ENCODE peak calls at places on chromosomes 5 and 9, in seven cellular contexts. J is breast epithelium, E is fibroblast of lung, Z is GM12878, T is AG04450, B is PC-3, M is lung. I is an unnamed sample.
A peak's percentile ranks its signal among the peaks of the same experiment; 100 is the strongest.

GRCh38 chr5:100430268-100430900 is 104.8 kb upstream of the FAM174A start:
- DNase-seq in T (peak; percentile 7), M (peak; percentile 50), E (peak; percentile 56), B (peak; percentile 71), J (no peak), Z (peak; percentile 15), I (peak; percentile 1)

GRCh38 chr9:94921072-94921471 is 194.6 kb downstream of the AOPEP start:
- DNase-seq in T (no peak), J (no peak), Z (no peak), B (peak; percentile 56), M (no peak), E (peak; percentile 46), I (no peak)

GRCh38 chr5:54845567-54845941 is 139.8 kb downstream of the ESM1 start:
- DNase-seq in J (no peak), T (no peak), Z (no peak), B (peak; percentile 40), E (peak; percentile 52), M (no peak), I (no peak)

GRCh38 chr5:73796164-73797141 is 170.5 kb downstream of the ARHGEF28 start:
- DNase-seq in E (peak; percentile 95), J (no peak), Z (peak; percentile 40), M (no peak), B (peak; percentile 87), T (peak; percentile 90), I (peak; percentile 22)

GRCh38 chr9:126149661-126150060 is 177.0 kb upstream of the MVB12B start:
- DNase-seq in E (no peak), J (no peak), Z (no peak), M (peak; percentile 22), B (no peak), T (no peak), I (no peak)

GRCh38 chr5:80041536-80041935 is 6.4 kb downstream of the THBS4 start:
- DNase-seq in T (no peak), B (no peak), M (no peak), J (no peak), Z (no peak), E (no peak), I (no peak)

GRCh38 chr5:78696637-78697036 is 48.1 kb upstream of the LHFPL2 start:
- DNase-seq in J (no peak), T (no peak), M (no peak), Z (no peak), B (no peak), E (no peak), I (no peak)

GRCh38 chr9:114930063-114930812 is at the start of gene TNFSF8:
- DNase-seq in M (no peak), E (no peak), T (no peak), Z (no peak), J (no peak), B (no peak), I (no peak)

GRCh38 chr5:176355400-176356178 is 6.0 kb downstream of the KIAA1191 start:
- DNase-seq in E (no peak), T (no peak), M (no peak), Z (no peak), B (no peak), J (no peak), I (no peak)

GRCh38 chr9:135608999-135609317 is 30.4 kb downstream of the GLT6D1 start:
- DNase-seq in M (peak; percentile 17), E (no peak), Z (no peak), T (no peak), J (peak; percentile 2), B (no peak), I (no peak)

GRCh38 chr9:131449276-131449675 is 53.4 kb upstream of the POMT1 start:
- DNase-seq in E (no peak), M (no peak), T (no peak), B (no peak), J (no peak), Z (no peak), I (no peak)

GRCh38 chr5:172905346-172905756 is 53.9 kb upstream of the RPL26L1 start:
- DNase-seq in M (no peak), E (no peak), B (no peak), Z (no peak), J (no peak), T (no peak), I (no peak)

GRCh38 chr5:142600611-142601360 is 85.1 kb downstream of the FGF1 start:
- DNase-seq in Z (no peak), T (peak; percentile 69), J (peak; percentile 25), E (peak; percentile 88), B (no peak), M (no peak), I (no peak)

GRCh38 chr5:103393131-103393754 is 134.7 kb downstream of the MACIR start:
- DNase-seq in M (no peak), B (peak; percentile 31), J (no peak), Z (peak; percentile 3), E (peak; percentile 8), T (no peak), I (no peak)

GRCh38 chr5:38163636-38164237 is 94.6 kb upstream of the EGFLAM start:
- DNase-seq in Z (no peak), M (no peak), T (no peak), B (no peak), E (no peak), J (no peak), I (no peak)

GRCh38 chr5:127706691-127707090 is 3.5 kb downstream of the CCDC192 start:
- DNase-seq in E (no peak), Z (no peak), M (no peak), B (no peak), T (no peak), J (no peak), I (no peak)

GRCh38 chr5:132464155-132464939 is 26.2 kb downstream of the IRF1 start:
- DNase-seq in Z (no peak), T (no peak), J (no peak), E (no peak), B (no peak), M (no peak), I (peak; percentile 55)

GRCh38 chr5:170117736-170118135 is 12.0 kb downstream of the FOXI1 start:
- DNase-seq in J (no peak), E (no peak), B (no peak), T (no peak), Z (no peak), M (no peak), I (no peak)

GRCh38 chr9:107268560-107268959 is 14.5 kb upstream of the RAD23B start:
- DNase-seq in J (no peak), E (no peak), M (no peak), T (no peak), Z (no peak), B (no peak), I (no peak)

GRCh38 chr5:170104299-170104698 is 1.4 kb upstream of the FOXI1 start:
- DNase-seq in Z (no peak), M (no peak), B (no peak), T (no peak), J (peak; percentile 10), E (no peak), I (no peak)

GRCh38 chr5:75588666-75589065 is 22.6 kb upstream of the ANKDD1B start:
- DNase-seq in T (no peak), B (no peak), M (no peak), E (no peak), J (no peak), Z (no peak), I (no peak)

GRCh38 chr5:75584641-75585040 is 26.6 kb upstream of the ANKDD1B start:
- DNase-seq in T (no peak), Z (no peak), B (peak; percentile 52), E (no peak), M (no peak), J (no peak), I (no peak)
- TF ChIP-seq CTCF in T (peak; percentile 35), Z (no peak), B (peak; percentile 62), E (no peak), M (no peak), J (no peak), I (peak; percentile 20)

GRCh38 chr9:37029304-37029775 is 4.7 kb downstream of the PAX5 start:
- DNase-seq in T (no peak), E (no peak), M (no peak), B (no peak), J (no peak), Z (no peak), I (peak; percentile 78)

GRCh38 chr9:37028425-37029031 is 5.5 kb downstream of the PAX5 start:
- DNase-seq in B (no peak), Z (no peak), E (no peak), T (no peak), M (no peak), J (no peak), I (no peak)

GRCh38 chr9:37026085-37026935 is 7.8 kb downstream of the PAX5 start:
- DNase-seq in E (no peak), B (no peak), Z (no peak), T (no peak), J (no peak), M (no peak), I (no peak)

GRCh38 chr9:37026936-37027581 is 7.0 kb downstream of the PAX5 start:
- DNase-seq in E (no peak), M (no peak), B (no peak), Z (no peak), T (no peak), J (no peak), I (no peak)

GRCh38 chr9:37027582-37028424 is 6.3 kb downstream of the PAX5 start:
- DNase-seq in M (peak; percentile 82), B (peak; percentile 91), Z (peak; percentile 85), E (peak; percentile 76), J (peak; percentile 73), T (peak; percentile 42), I (peak; percentile 98)
- H3K27me3 ChIP-seq in M (peaks cover 24% of the 10 kb centered on the region), B (peaks cover 26% of the 10 kb centered on the region), Z (no peaks in the 10 kb centered on the region), E (peaks cover 92% of the 10 kb centered on the region), J (peaks cover 18% of the 10 kb centered on the region), T (peaks cover 93% of the 10 kb centered on the region), I (no peaks in the 10 kb centered on the region)

GRCh38 chr9:71895955-71896354 is 15.0 kb downstream of the ABHD17B start:
- DNase-seq in E (no peak), T (no peak), Z (no peak), M (no peak), B (no peak), J (no peak), I (no peak)
- H3K4me3 ChIP-seq in E (no peak overlapping the region), T (no peak overlapping the region), Z (no peak overlapping the region), M (no peak overlapping the region), B (no peak overlapping the region), J (no peak overlapping the region), I (no peak overlapping the region)

GRCh38 chr9:122020398-122020797 is 72.7 kb downstream of the TTLL11 start:
- DNase-seq in B (no peak), E (no peak), Z (no peak), T (no peak), M (no peak), J (no peak), I (no peak)

GRCh38 chr9:122011818-122012498 is 81.2 kb downstream of the TTLL11 start:
- DNase-seq in Z (no peak), B (no peak), T (no peak), M (no peak), E (no peak), J (no peak), I (no peak)

GRCh38 chr9:122016309-122016708 is 76.8 kb downstream of the TTLL11 start:
- DNase-seq in T (no peak), E (no peak), Z (no peak), M (no peak), J (no peak), B (no peak), I (no peak)

GRCh38 chr9:122015165-122015821 is 77.8 kb downstream of the TTLL11 start:
- DNase-seq in M (no peak), B (no peak), J (no peak), E (no peak), T (no peak), Z (no peak), I (no peak)

DNA sequence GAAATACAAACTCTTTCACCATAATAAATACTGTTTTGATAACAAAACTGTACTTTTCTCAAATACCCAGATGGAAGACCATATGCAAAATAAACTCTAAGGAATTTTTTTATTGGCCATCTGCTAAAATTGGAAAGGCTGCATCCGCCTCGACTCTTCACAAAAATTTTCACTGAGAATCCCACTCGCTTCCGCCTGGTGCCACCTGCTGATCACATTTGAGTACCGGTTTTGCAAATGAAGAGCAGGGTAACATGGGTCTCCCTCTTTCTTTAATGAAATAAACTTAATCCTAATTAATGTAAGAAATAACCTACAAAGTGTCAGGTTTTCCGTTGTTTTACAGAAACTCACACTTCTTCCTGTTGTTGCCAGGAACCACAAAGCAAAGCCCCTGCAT is 76.3 kb downstream of the TTLL11 start:
- DNase-seq in B (no peak), T (no peak), J (no peak), M (no peak), Z (no peak), E (no peak), I (no peak)
- TF ChIP-seq CTCF in B (peak; percentile 51), T (peak; percentile 40), J (no peak), M (peak; percentile 3), Z (no peak), E (peak; percentile 41), I (peak; percentile 20)